ENCODE peak calls at places on chromosomes 1 and 21, in four cellular contexts. One of them, this sample, is unnamed.

GRCh38 chr1:196115641-196116040 is 492.6 kb downstream of the KCNT2 start:
- DNase-seq in RPMI7951: peak
- DNase-seq in posterior cingulate gyrus: no peak
- DNase-seq in DMS153: no peak
- DNase-seq in this sample: no peak

GRCh38 chr1:22709891-22710687 is 550 bp upstream of the EPHB2 start:
- DNase-seq in DMS153: no peak
- DNase-seq in RPMI7951: peak
- DNase-seq in posterior cingulate gyrus: peak
- DNase-seq in this sample: peak

GRCh38 chr1:153119491-153119971 is 6.2 kb upstream of the SPRR2F start:
- DNase-seq in RPMI7951: no peak
- DNase-seq in posterior cingulate gyrus: no peak
- DNase-seq in DMS153: peak
- DNase-seq in this sample: no peak

GRCh38 chr1:67708606-67709005 is 23.6 kb downstream of the GADD45A start:
- DNase-seq in RPMI7951: no peak
- DNase-seq in posterior cingulate gyrus: no peak
- DNase-seq in DMS153: no peak
- DNase-seq in this sample: no peak

GRCh38 chr21:14850394-14850793 is 214.4 kb downstream of the NRIP1 start:
- DNase-seq in posterior cingulate gyrus: no peak
- DNase-seq in DMS153: no peak
- DNase-seq in RPMI7951: no peak
- DNase-seq in this sample: no peak

GRCh38 chr1:230112131-230112701 is 45.2 kb downstream of the GALNT2 start:
- DNase-seq in posterior cingulate gyrus: peak
- DNase-seq in DMS153: no peak
- DNase-seq in RPMI7951: peak
- DNase-seq in this sample: peak

GRCh38 chr1:234647758-234648157 is 37.8 kb upstream of the IRF2BP2 start:
- DNase-seq in DMS153: no peak
- DNase-seq in posterior cingulate gyrus: no peak
- DNase-seq in RPMI7951: no peak
- DNase-seq in this sample: no peak

GRCh38 chr21:45634511-45635183 is 8.9 kb upstream of the PCBP3 start:
- DNase-seq in RPMI7951: peak
- DNase-seq in posterior cingulate gyrus: no peak
- DNase-seq in DMS153: no peak
- DNase-seq in this sample: no peak

GRCh38 chr1:171142451-171143121 is 42.5 kb upstream of the FMO2 start:
- DNase-seq in posterior cingulate gyrus: no peak
- DNase-seq in RPMI7951: peak
- DNase-seq in DMS153: peak
- DNase-seq in this sample: no peak

GRCh38 chr1:11335417-11336070 is 62.5 kb downstream of the UBIAD1 start:
- DNase-seq in RPMI7951: no peak
- DNase-seq in posterior cingulate gyrus: no peak
- DNase-seq in DMS153: no peak
- DNase-seq in this sample: no peak

GRCh38 chr1:32771561-32772280 is 45.4 kb downstream of the YARS1 start:
- DNase-seq in RPMI7951: no peak
- DNase-seq in DMS153: no peak
- DNase-seq in posterior cingulate gyrus: no peak
- DNase-seq in this sample: no peak

GRCh38 chr1:205631010-205631726 is 643 bp downstream of the ELK4 start:
- DNase-seq in posterior cingulate gyrus: peak
- DNase-seq in RPMI7951: peak
- DNase-seq in DMS153: peak
- DNase-seq in this sample: peak